ENCODE peak calls at places on chromosomes 6 and 20, in five cellular contexts. One of them, this sample, is unnamed.
A peak's percentile ranks its signal among the peaks of the same experiment; 100 is the strongest.

GRCh38 chr20:5172903-5173463 is 46.2 kb downstream of the CDS2 start:
- DNase-seq in NCI-H187 treated with DMSO at 0.1 percent for 48 hours: no peak
- DNase-seq in IMR-90: no peak
- DNase-seq in iPS DF 19.7: no peak
- DNase-seq in ovary: no peak
- DNase-seq in this sample: no peak

GRCh38 chr20:63064745-63065711 is 58.3 kb upstream of the BHLHE23 start:
- DNase-seq in NCI-H187 treated with DMSO at 0.1 percent for 48 hours: no peak
- DNase-seq in IMR-90: no peak
- DNase-seq in iPS DF 19.7: no peak
- DNase-seq in ovary: no peak
- DNase-seq in this sample: peak; percentile 3

GRCh38 chr6:106181664-106182418 is 95.7 kb downstream of the PRDM1 start:
- DNase-seq in NCI-H187 treated with DMSO at 0.1 percent for 48 hours: no peak
- DNase-seq in IMR-90: peak; percentile 88
- DNase-seq in iPS DF 19.7: no peak
- DNase-seq in ovary: no peak
- DNase-seq in this sample: no peak

GRCh38 chr6:4313044-4313686 is 177.8 kb upstream of the ECI2 start:
- DNase-seq in NCI-H187 treated with DMSO at 0.1 percent for 48 hours: no peak
- DNase-seq in IMR-90: peak; percentile 92
- DNase-seq in iPS DF 19.7: no peak
- DNase-seq in ovary: no peak
- DNase-seq in this sample: peak; percentile 72

GRCh38 chr6:169868458-169868857 is 117.0 kb downstream of the ERMARD start:
- DNase-seq in NCI-H187 treated with DMSO at 0.1 percent for 48 hours: no peak
- DNase-seq in IMR-90: no peak
- DNase-seq in iPS DF 19.7: no peak
- DNase-seq in ovary: no peak
- DNase-seq in this sample: no peak

GRCh38 chr20:62426678-62427077 is 661 bp downstream of the RBBP8NL start:
- DNase-seq in NCI-H187 treated with DMSO at 0.1 percent for 48 hours: no peak
- DNase-seq in IMR-90: no peak
- DNase-seq in iPS DF 19.7: no peak
- DNase-seq in ovary: no peak
- DNase-seq in this sample: no peak

GRCh38 chr20:33334111-33334510 is 51.1 kb downstream of the BPIFB1 start:
- DNase-seq in NCI-H187 treated with DMSO at 0.1 percent for 48 hours: no peak
- DNase-seq in IMR-90: no peak
- DNase-seq in iPS DF 19.7: no peak
- DNase-seq in ovary: no peak
- DNase-seq in this sample: no peak

GRCh38 chr6:27865952-27866369 is 46.2 kb downstream of the OR2B2 start:
- DNase-seq in NCI-H187 treated with DMSO at 0.1 percent for 48 hours: no peak
- DNase-seq in IMR-90: no peak
- DNase-seq in iPS DF 19.7: no peak
- DNase-seq in ovary: no peak
- DNase-seq in this sample: no peak

GRCh38 chr6:105965042-105965760 is 120.9 kb upstream of the PRDM1 start:
- DNase-seq in NCI-H187 treated with DMSO at 0.1 percent for 48 hours: no peak
- DNase-seq in IMR-90: no peak
- DNase-seq in iPS DF 19.7: no peak
- DNase-seq in ovary: no peak
- DNase-seq in this sample: no peak

GRCh38 chr6:5084787-5085637 is at the start of gene PPP1R3G:
- DNase-seq in NCI-H187 treated with DMSO at 0.1 percent for 48 hours: no peak
- DNase-seq in IMR-90: peak; percentile 65
- DNase-seq in iPS DF 19.7: no peak
- DNase-seq in ovary: peak; percentile 46
- DNase-seq in this sample: peak; percentile 79

GRCh38 chr6:70371454-70372105 is 41.7 kb upstream of the FAM135A start:
- DNase-seq in NCI-H187 treated with DMSO at 0.1 percent for 48 hours: peak; percentile 37
- DNase-seq in IMR-90: peak; percentile 87
- DNase-seq in iPS DF 19.7: no peak
- DNase-seq in ovary: no peak
- DNase-seq in this sample: no peak

GRCh38 chr6:97656236-97656635 is 373.2 kb upstream of the MMS22L start:
- DNase-seq in NCI-H187 treated with DMSO at 0.1 percent for 48 hours: no peak
- DNase-seq in IMR-90: no peak
- DNase-seq in iPS DF 19.7: no peak
- DNase-seq in ovary: no peak
- DNase-seq in this sample: no peak

GRCh38 chr20:59422911-59423520 is 122.6 kb downstream of the EDN3 start:
- DNase-seq in NCI-H187 treated with DMSO at 0.1 percent for 48 hours: no peak
- DNase-seq in IMR-90: no peak
- DNase-seq in iPS DF 19.7: no peak
- DNase-seq in ovary: no peak
- DNase-seq in this sample: no peak

GRCh38 chr6:4368649-4369048 is 233.3 kb upstream of the ECI2 start:
- DNase-seq in NCI-H187 treated with DMSO at 0.1 percent for 48 hours: no peak
- DNase-seq in IMR-90: no peak
- DNase-seq in iPS DF 19.7: no peak
- DNase-seq in ovary: no peak
- DNase-seq in this sample: no peak

GRCh38 chr6:63272397-63272796 is 47.4 kb downstream of the LGSN start:
- DNase-seq in NCI-H187 treated with DMSO at 0.1 percent for 48 hours: no peak
- DNase-seq in IMR-90: peak; percentile 35
- DNase-seq in iPS DF 19.7: no peak
- DNase-seq in ovary: no peak
- DNase-seq in this sample: no peak

GRCh38 chr20:64146936-64147451 is 17.3 kb upstream of the MYT1 start:
- DNase-seq in NCI-H187 treated with DMSO at 0.1 percent for 48 hours: no peak
- DNase-seq in IMR-90: no peak
- DNase-seq in iPS DF 19.7: no peak
- DNase-seq in ovary: no peak
- DNase-seq in this sample: no peak

GRCh38 chr6:35363293-35363750 is 21.0 kb downstream of the PPARD start:
- DNase-seq in NCI-H187 treated with DMSO at 0.1 percent for 48 hours: no peak
- DNase-seq in IMR-90: peak; percentile 39
- DNase-seq in iPS DF 19.7: no peak
- DNase-seq in ovary: no peak
- DNase-seq in this sample: no peak

GRCh38 chr6:155832596-155832995 is 377.0 kb upstream of the NOX3 start:
- DNase-seq in NCI-H187 treated with DMSO at 0.1 percent for 48 hours: peak; percentile 33
- DNase-seq in IMR-90: peak; percentile 90
- DNase-seq in iPS DF 19.7: peak; percentile 25
- DNase-seq in ovary: no peak
- DNase-seq in this sample: no peak

GRCh38 chr6:138240476-138241245 is 22.4 kb upstream of the PBOV1 start:
- DNase-seq in NCI-H187 treated with DMSO at 0.1 percent for 48 hours: no peak
- DNase-seq in IMR-90: no peak
- DNase-seq in iPS DF 19.7: no peak
- DNase-seq in ovary: no peak
- DNase-seq in this sample: no peak

GRCh38 chr6:33984466-33985332 is 161.2 kb downstream of the GRM4 start:
- DNase-seq in NCI-H187 treated with DMSO at 0.1 percent for 48 hours: no peak
- DNase-seq in IMR-90: no peak
- DNase-seq in iPS DF 19.7: no peak
- DNase-seq in ovary: no peak
- DNase-seq in this sample: no peak

GRCh38 chr6:19723533-19723932 is 113.6 kb upstream of the ID4 start:
- DNase-seq in NCI-H187 treated with DMSO at 0.1 percent for 48 hours: no peak
- DNase-seq in IMR-90: peak; percentile 93
- DNase-seq in iPS DF 19.7: no peak
- DNase-seq in ovary: no peak
- DNase-seq in this sample: no peak

GRCh38 chr6:40722553-40723258 is 135.5 kb upstream of the LRFN2 start:
- DNase-seq in NCI-H187 treated with DMSO at 0.1 percent for 48 hours: no peak
- DNase-seq in IMR-90: peak; percentile 6
- DNase-seq in iPS DF 19.7: no peak
- DNase-seq in ovary: no peak
- DNase-seq in this sample: no peak

GRCh38 chr6:32622545-32623401 is 14.4 kb upstream of the HLA-DQA1 start:
- DNase-seq in NCI-H187 treated with DMSO at 0.1 percent for 48 hours: no peak
- DNase-seq in IMR-90: peak; percentile 28
- DNase-seq in iPS DF 19.7: peak; percentile 64
- DNase-seq in ovary: no peak
- DNase-seq in this sample: peak; percentile 21

GRCh38 chr6:78345882-78346281 is 521.5 kb upstream of the IRAK1BP1 start:
- DNase-seq in NCI-H187 treated with DMSO at 0.1 percent for 48 hours: no peak
- DNase-seq in IMR-90: no peak
- DNase-seq in iPS DF 19.7: no peak
- DNase-seq in ovary: no peak
- DNase-seq in this sample: no peak

GRCh38 chr20:4661191-4661590 is 60.5 kb upstream of the PRND start:
- DNase-seq in NCI-H187 treated with DMSO at 0.1 percent for 48 hours: no peak
- DNase-seq in IMR-90: no peak
- DNase-seq in iPS DF 19.7: no peak
- DNase-seq in ovary: no peak
- DNase-seq in this sample: no peak

GRCh38 chr6:139776051-139776450 is 401.6 kb upstream of the CITED2 start:
- DNase-seq in NCI-H187 treated with DMSO at 0.1 percent for 48 hours: no peak
- DNase-seq in IMR-90: no peak
- DNase-seq in iPS DF 19.7: no peak
- DNase-seq in ovary: no peak
- DNase-seq in this sample: no peak

GRCh38 chr6:11224252-11224965 is 8.1 kb downstream of the NEDD9 start:
- DNase-seq in NCI-H187 treated with DMSO at 0.1 percent for 48 hours: no peak
- DNase-seq in IMR-90: peak; percentile 74
- DNase-seq in iPS DF 19.7: no peak
- DNase-seq in ovary: no peak
- DNase-seq in this sample: no peak

GRCh38 chr20:2402271-2402980 is 21.7 kb downstream of the TGM6 start:
- DNase-seq in NCI-H187 treated with DMSO at 0.1 percent for 48 hours: no peak
- DNase-seq in IMR-90: peak; percentile 51
- DNase-seq in iPS DF 19.7: no peak
- DNase-seq in ovary: no peak
- DNase-seq in this sample: peak; percentile 24

GRCh38 chr6:24775520-24776058 is 852 bp downstream of the GMNN start:
- DNase-seq in NCI-H187 treated with DMSO at 0.1 percent for 48 hours: no peak
- DNase-seq in IMR-90: peak; percentile 70
- DNase-seq in iPS DF 19.7: no peak
- DNase-seq in ovary: no peak
- DNase-seq in this sample: no peak

GRCh38 chr6:40352527-40353170 is 234.5 kb downstream of the LRFN2 start:
- DNase-seq in NCI-H187 treated with DMSO at 0.1 percent for 48 hours: no peak
- DNase-seq in IMR-90: no peak
- DNase-seq in iPS DF 19.7: no peak
- DNase-seq in ovary: no peak
- DNase-seq in this sample: no peak

GRCh38 chr6:113457156-113457555 is 400.0 kb upstream of the MARCKS start:
- DNase-seq in NCI-H187 treated with DMSO at 0.1 percent for 48 hours: no peak
- DNase-seq in IMR-90: peak; percentile 81
- DNase-seq in iPS DF 19.7: no peak
- DNase-seq in ovary: no peak
- DNase-seq in this sample: peak; percentile 16

This sample was measured in adrenal gland.